ENCODE peak calls at places on chromosomes 12 and 14, in ten cellular contexts. T is dorsolateral prefrontal cortex, A is HFFc6, K is NCI-H1092 treated with DMSO at 0.1 percent for 48 hours, B is HuH-7.5, V is adrenal gland, P is H7, R is sciatic nerve, M is activated T-cell treated with anti-CD3 and anti-CD28 coated beads for 1 hour, D is NB4. L is an unnamed sample.

GRCh38 chr12:3277261-3277943 is 200.2 kb downstream of the TSPAN9 start:
- DNase-seq in T (no peak), A (no peak), K (peak; percentile 62), B (no peak), V (no peak), P (no peak), R (no peak), M (no peak), D (no peak), L (no peak)

GRCh38 chr12:132812631-132813305 is 15.9 kb downstream of the GOLGA3 start:
- DNase-seq in T (no peak), A (peak; percentile 8), K (no peak), B (no peak), V (no peak), P (no peak), R (no peak), M (no peak), D (no peak), L (no peak)

GRCh38 chr14:32224731-32225377 is 21.8 kb upstream of the RNU6-8 start:
- DNase-seq in T (peak; percentile 34), A (peak; percentile 42), K (no peak), B (peak; percentile 17), V (peak; percentile 71), P (peak; percentile 14), R (no peak), M (no peak), D (no peak), L (no peak)

GRCh38 chr14:48735607-48736006 is 850.6 kb downstream of the RPS29 start:
- DNase-seq in T (no peak), A (no peak), K (no peak), B (no peak), V (no peak), P (no peak), R (no peak), M (no peak), D (no peak), L (no peak)

GRCh38 chr12:82099216-82099615 is 259.0 kb downstream of the CCDC59 start:
- DNase-seq in T (no peak), A (no peak), K (no peak), B (no peak), V (no peak), P (no peak), R (no peak), M (no peak), D (no peak), L (no peak)

GRCh38 chr12:82383930-82384513 is 25.7 kb downstream of the METTL25 start:
- DNase-seq in T (no peak), A (peak; percentile 35), K (no peak), B (no peak), V (no peak), P (no peak), R (no peak), M (no peak), D (peak; percentile 36), L (no peak)

GRCh38 chr14:63611078-63611477 is 30.6 kb downstream of the WDR89 start:
- DNase-seq in T (no peak), A (no peak), K (no peak), B (no peak), V (no peak), P (no peak), R (no peak), M (no peak), D (peak; percentile 40), L (no peak)

GRCh38 chr12:130557876-130558770 is 158.0 kb downstream of the RIMBP2 start:
- DNase-seq in T (no peak), A (no peak), K (peak; percentile 36), B (no peak), V (no peak), P (no peak), R (no peak), M (no peak), D (no peak), L (no peak)

GRCh38 chr14:63713765-63714164 is 14.1 kb downstream of the SGPP1 start:
- DNase-seq in T (no peak), A (peak; percentile 54), K (no peak), B (no peak), V (no peak), P (no peak), R (no peak), M (no peak), D (no peak), L (no peak)

GRCh38 chr12:50087995-50088394 is 2.9 kb downstream of the SMARCD1 start:
- DNase-seq in T (no peak), A (peak; percentile 64), K (no peak), B (no peak), V (no peak), P (no peak), R (no peak), M (no peak), D (no peak), L (no peak)

GRCh38 chr12:124923906-124924734 is 9.7 kb upstream of the UBC start:
- DNase-seq in T (no peak), A (peak; percentile 93), K (no peak), B (no peak), V (no peak), P (peak; percentile 57), R (no peak), M (no peak), D (peak; percentile 54), L (no peak)

GRCh38 chr12:62306569-62307530 is 46.6 kb downstream of the USP15 start:
- DNase-seq in T (no peak), A (no peak), K (no peak), B (no peak), V (no peak), P (no peak), R (no peak), M (no peak), D (no peak), L (no peak)

GRCh38 chr12:54017027-54017788 is 8.4 kb downstream of the HOXC8 start:
- DNase-seq in T (no peak), A (no peak), K (peak; percentile 98), B (peak; percentile 81), V (peak; percentile 61), P (peak; percentile 86), R (no peak), M (no peak), D (peak; percentile 68), L (no peak)

GRCh38 chr14:52124791-52125661 is 56.2 kb upstream of the NID2 start:
- DNase-seq in T (no peak), A (peak; percentile 84), K (no peak), B (no peak), V (no peak), P (peak; percentile 70), R (no peak), M (no peak), D (peak; percentile 38), L (no peak)

GRCh38 chr14:69314327-69314726 is 54.4 kb downstream of the GALNT16 start:
- DNase-seq in T (no peak), A (no peak), K (no peak), B (no peak), V (no peak), P (no peak), R (peak; percentile 17), M (no peak), D (no peak), L (no peak)

GRCh38 chr14:68702578-68702977 is 90.3 kb downstream of the ZFP36L1 start:
- DNase-seq in T (no peak), A (no peak), K (no peak), B (no peak), V (no peak), P (peak; percentile 41), R (no peak), M (no peak), D (no peak), L (no peak)

GRCh38 chr14:65639216-65639615 is 226.7 kb downstream of the FUT8 start:
- DNase-seq in T (no peak), A (no peak), K (no peak), B (no peak), V (no peak), P (no peak), R (no peak), M (no peak), D (no peak), L (no peak)

GRCh38 chr12:5173511-5174011 is 129.9 kb downstream of the KCNA5 start:
- DNase-seq in T (no peak), A (peak; percentile 25), K (no peak), B (no peak), V (no peak), P (no peak), R (no peak), M (no peak), D (no peak), L (no peak)

GRCh38 chr12:15227004-15227679 is 5.9 kb upstream of the RERG start:
- DNase-seq in T (peak; percentile 22), A (peak; percentile 47), K (peak; percentile 77), B (no peak), V (peak; percentile 36), P (peak; percentile 26), R (peak; percentile 69), M (no peak), D (peak; percentile 28), L (peak; percentile 47)

GRCh38 chr12:103102225-103102744 is 144.8 kb downstream of the ASCL1 start:
- DNase-seq in T (no peak), A (no peak), K (no peak), B (no peak), V (no peak), P (no peak), R (no peak), M (no peak), D (no peak), L (no peak)

GRCh38 chr14:68713782-68714181 is 79.1 kb downstream of the ZFP36L1 start:
- DNase-seq in T (no peak), A (no peak), K (no peak), B (no peak), V (no peak), P (no peak), R (no peak), M (no peak), D (no peak), L (no peak)

GRCh38 chr12:12265571-12266388 is 1.1 kb downstream of the LRP6 start:
- DNase-seq in T (no peak), A (peak; percentile 31), K (peak; percentile 60), B (peak; percentile 38), V (peak; percentile 7), P (peak; percentile 33), R (no peak), M (no peak), D (peak; percentile 57), L (no peak)

GRCh38 chr12:124568431-124569374 is 1.3 kb upstream of the NCOR2 start:
- DNase-seq in T (peak; percentile 59), A (peak; percentile 77), K (no peak), B (no peak), V (peak; percentile 80), P (peak; percentile 87), R (peak; percentile 92), M (no peak), D (peak; percentile 98), L (peak; percentile 92)

GRCh38 chr12:42299392-42300308 is 26.2 kb downstream of the ZCRB1 start:
- DNase-seq in T (peak; percentile 14), A (peak; percentile 60), K (no peak), B (no peak), V (no peak), P (no peak), R (no peak), M (no peak), D (peak; percentile 35), L (no peak)

GRCh38 chr12:52977195-52977594 is 28.3 kb downstream of the KRT18 start:
- DNase-seq in T (no peak), A (no peak), K (no peak), B (no peak), V (no peak), P (no peak), R (no peak), M (no peak), D (no peak), L (no peak)

GRCh38 chr14:71626281-71626835 is 305.9 kb upstream of the RGS6 start:
- DNase-seq in T (no peak), A (no peak), K (no peak), B (no peak), V (no peak), P (no peak), R (no peak), M (no peak), D (no peak), L (no peak)

GRCh38 chr12:78038986-78039385 is 208.3 kb downstream of the NAV3 start:
- DNase-seq in T (no peak), A (no peak), K (no peak), B (no peak), V (no peak), P (no peak), R (no peak), M (no peak), D (no peak), L (no peak)

GRCh38 chr14:53509227-53509822 is 356.2 kb upstream of the DDHD1 start:
- DNase-seq in T (no peak), A (no peak), K (no peak), B (no peak), V (no peak), P (no peak), R (peak; percentile 60), M (no peak), D (no peak), L (peak; percentile 60)